ENCODE peak calls at places on chromosomes 3 and 15, in four cellular contexts. B is ovary, W is A549, A is testis. V is an unnamed sample.

GRCh38 chr3:197093871-197094270 is 64.3 kb upstream of the MELTF start:
- DNase-seq in B (no peak), W (no peak), A (no peak), V (no peak)

GRCh38 chr3:169777822-169778221 is 4.6 kb downstream of the MYNN start:
- DNase-seq in B (no peak), W (no peak), A (no peak), V (no peak)

GRCh38 chr3:23706116-23706515 is 99.6 kb upstream of the UBE2E1 start:
- DNase-seq in B (no peak), W (no peak), A (no peak), V (no peak)

GRCh38 chr3:195071916-195072820 is 198.8 kb downstream of the XXYLT1 start:
- DNase-seq in B (no peak), W (no peak), A (no peak), V (no peak)

GRCh38 chr3:69313251-69313650 is 72.6 kb downstream of the FRMD4B start:
- DNase-seq in B (no peak), W (no peak), A (no peak), V (no peak)

GRCh38 chr15:71708741-71709140 is 101.6 kb upstream of the NR2E3 start:
- DNase-seq in B (no peak), W (no peak), A (peak), V (no peak)

GRCh38 chr3:71721002-71721401 is 4.2 kb downstream of the EIF4E3 start:
- DNase-seq in B (no peak), W (no peak), A (no peak), V (no peak)

GRCh38 chr3:9158865-9159630 is 90.4 kb downstream of the SRGAP3 start:
- DNase-seq in B (no peak), W (no peak), A (no peak), V (no peak)

GRCh38 chr3:139364549-139364948 is 20.7 kb downstream of the MRPS22 start:
- DNase-seq in B (no peak), W (no peak), A (no peak), V (no peak)

GRCh38 chr3:179765396-179765795 is 112.6 kb downstream of the USP13 start:
- DNase-seq in B (no peak), W (no peak), A (no peak), V (no peak)

GRCh38 chr3:63030666-63031065 is 155.4 kb upstream of the CADPS start:
- DNase-seq in B (no peak), W (no peak), A (peak), V (no peak)

GRCh38 chr3:165892565-165892964 is 55.3 kb upstream of the BCHE start:
- DNase-seq in B (no peak), W (no peak), A (no peak), V (no peak)

GRCh38 chr3:138220242-138220641 is 33.1 kb downstream of the ARMC8 start:
- DNase-seq in B (no peak), W (no peak), A (no peak), V (no peak)

GRCh38 chr3:174431717-174432116 is 427.4 kb upstream of the NAALADL2 start:
- DNase-seq in B (no peak), W (no peak), A (no peak), V (no peak)

GRCh38 chr3:73144276-73144675 is 82.8 kb downstream of the EBLN2 start:
- DNase-seq in B (peak), W (no peak), A (no peak), V (no peak)

GRCh38 chr3:54536450-54536849 is 391.4 kb downstream of the LRTM1 start:
- DNase-seq in B (no peak), W (no peak), A (no peak), V (no peak)

GRCh38 chr3:58049143-58049785 is 41.0 kb downstream of the FLNB start:
- DNase-seq in B (peak), W (peak), A (no peak), V (peak)

GRCh38 chr15:79184465-79184892 is 93.9 kb upstream of the RASGRF1 start:
- DNase-seq in B (peak), W (peak), A (peak), V (peak)

GRCh38 chr15:59746777-59747176 is 57.7 kb upstream of the BNIP2 start:
- DNase-seq in B (no peak), W (no peak), A (no peak), V (no peak)

GRCh38 chr3:175316799-175317198 is 457.7 kb downstream of the NAALADL2 start:
- DNase-seq in B (no peak), W (no peak), A (no peak), V (no peak)

GRCh38 chr15:44340410-44340809 is 51.9 kb downstream of the GOLM2 start:
- DNase-seq in B (no peak), W (no peak), A (no peak), V (peak)

GRCh38 chr15:79874242-79874641 is 22.6 kb downstream of the MTHFS start:
- DNase-seq in B (no peak), W (no peak), A (no peak), V (peak)

GRCh38 chr15:65791335-65792129 is 561 bp downstream of the DENND4A start:
- DNase-seq in B (peak), W (peak), A (peak), V (peak)

GRCh38 chr3:126543457-126544090 is 15.2 kb downstream of the C3orf22 start:
- DNase-seq in B (no peak), W (no peak), A (peak), V (no peak)

GRCh38 chr3:71710906-71711494 is 14.2 kb downstream of the EIF4E3 start:
- DNase-seq in B (no peak), W (peak), A (no peak), V (no peak)

DNA sequence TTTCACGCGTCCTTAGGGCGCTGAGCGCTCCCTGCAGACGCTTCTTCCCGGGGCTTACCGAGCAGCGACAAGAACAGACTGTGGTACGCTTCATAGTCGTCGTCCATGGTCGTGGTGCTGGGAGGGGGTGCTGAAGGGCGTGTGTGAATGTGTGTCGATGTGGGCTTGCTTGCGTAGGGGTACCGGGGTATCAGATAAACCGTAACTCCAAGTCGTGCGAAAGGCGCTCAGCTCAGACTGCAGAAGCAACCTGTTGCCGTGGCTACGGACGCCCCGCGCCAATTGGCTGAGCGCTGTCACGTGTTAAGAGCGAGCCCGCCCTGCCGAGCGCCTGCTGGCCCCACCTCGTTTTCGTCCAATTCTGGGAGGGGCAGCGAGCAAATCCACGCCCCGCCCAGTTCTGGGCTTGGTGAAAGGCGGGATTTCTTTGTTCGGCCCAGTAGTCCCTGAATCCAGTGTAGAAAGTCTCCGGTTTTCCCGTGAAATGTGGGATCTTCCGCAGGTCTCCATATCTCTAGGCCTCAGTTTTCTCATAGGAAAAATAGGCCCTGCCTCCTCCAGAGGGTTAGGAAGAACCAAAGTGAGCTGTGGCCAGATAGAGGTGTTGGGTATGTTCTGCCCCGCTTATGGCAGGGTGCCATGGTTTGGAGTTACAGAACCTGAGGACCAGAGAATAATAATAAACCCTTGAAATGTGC is at the start of gene EFCAB12:
- DNase-seq in B (peak), W (peak), A (peak), V (peak)
- TF ChIP-seq POLR2A in B (no peak), W (no peak), A (no peak), V (peak)

GRCh38 chr15:67822537-67823370 is 2.6 kb upstream of the SKOR1 start:
- DNase-seq in B (no peak), W (peak), A (no peak), V (no peak)

GRCh38 chr15:67824900-67825879 is at the start of gene SKOR1:
- DNase-seq in B (no peak), W (peak), A (no peak), V (no peak)

GRCh38 chr15:67825880-67826716 is 789 bp downstream of the SKOR1 start:
- DNase-seq in B (no peak), W (peak), A (no peak), V (no peak)

GRCh38 chr15:67823371-67824156 is 1.7 kb upstream of the SKOR1 start:
- DNase-seq in B (no peak), W (no peak), A (no peak), V (no peak)

DNA sequence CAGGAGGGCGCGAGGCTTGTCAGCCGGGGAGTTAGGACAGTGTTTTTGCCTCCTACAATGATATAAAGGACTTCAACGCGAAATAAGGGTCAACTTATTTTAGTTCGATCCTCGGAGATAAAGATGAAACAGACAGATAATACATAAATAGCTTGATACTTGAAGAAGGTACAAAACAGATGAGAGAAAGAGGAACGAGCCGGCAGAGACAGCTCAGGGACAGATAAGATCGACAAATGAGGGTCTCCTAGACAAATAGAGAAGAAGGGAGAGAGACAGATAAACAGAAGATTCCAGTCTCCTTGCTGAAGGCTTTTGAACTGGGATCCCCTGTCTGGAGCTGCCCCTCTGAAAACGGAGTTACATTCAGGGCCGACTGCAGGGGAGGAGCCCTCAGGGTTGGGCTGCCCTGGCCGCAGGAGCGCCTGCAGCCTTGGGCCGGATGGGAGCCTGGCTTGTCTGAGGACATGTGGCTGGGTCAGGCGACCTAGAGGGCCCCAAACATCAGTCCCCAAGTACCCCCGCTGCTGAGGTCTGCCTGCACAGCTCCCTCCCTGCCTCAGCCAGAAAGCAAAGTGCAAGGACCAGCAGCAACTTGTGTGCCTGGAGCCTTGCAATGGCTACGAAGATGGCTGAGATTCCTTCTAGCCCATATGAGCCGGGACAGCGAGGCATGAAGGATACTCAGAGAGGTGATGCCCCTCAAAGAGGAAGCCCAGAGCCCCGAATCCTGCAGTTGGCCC is 981 bp upstream of the SKOR1 start:
- DNase-seq in B (no peak), W (no peak), A (no peak), V (no peak)
- H3K4me3 ChIP-seq in B (no peak), W (peak), A (no peak), V (no peak)

DNA sequence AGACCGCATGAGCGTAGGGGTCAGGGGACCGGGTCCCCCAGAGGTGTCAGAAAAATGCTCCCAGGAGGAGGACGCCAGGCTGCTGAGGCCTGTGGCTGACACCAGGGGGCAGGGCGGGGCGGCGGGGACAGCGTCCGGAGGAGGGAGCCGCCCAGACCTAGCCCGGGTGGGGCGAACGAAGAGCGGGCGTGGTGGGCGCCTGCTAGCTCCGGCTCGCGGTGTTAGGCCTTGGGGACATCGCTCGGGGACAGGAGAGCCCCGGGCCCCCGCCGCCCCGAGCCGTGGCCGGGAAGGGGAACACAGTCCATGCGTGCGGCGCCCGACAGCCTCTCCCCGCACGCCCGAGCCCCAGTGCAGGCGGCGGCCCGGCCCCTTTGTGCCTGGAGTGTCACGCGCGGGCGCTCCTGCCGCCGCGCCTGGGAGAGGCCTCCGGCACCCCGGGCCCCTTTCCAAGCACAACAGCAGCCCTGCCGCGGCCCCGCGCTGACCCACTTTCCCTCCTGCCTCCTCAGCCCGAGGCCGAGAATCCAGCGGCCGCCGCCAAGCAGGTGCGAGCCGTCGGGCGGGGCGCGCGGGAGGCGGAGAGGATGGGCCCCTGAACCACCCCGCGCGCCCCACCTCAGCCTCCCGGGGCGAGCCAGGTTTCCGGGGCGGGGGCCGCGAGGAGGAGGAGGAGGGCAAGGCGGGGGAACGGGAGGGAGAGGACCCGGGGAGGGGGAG is 111.0 kb upstream of the KLF13 start:
- DNase-seq in B (peak), W (peak), A (peak), V (peak)
- H3K27ac ChIP-seq in B (peak), W (peak), A (peak), V (peak)

GRCh38 chr3:112561693-112562529 is at the start of the genes ATG3 and SLC35A5:
- DNase-seq in B (peak), W (peak), A (peak), V (peak)
- TF ChIP-seq POLR2A in B (peak), W (peak), A (peak), V (peak)

DNA sequence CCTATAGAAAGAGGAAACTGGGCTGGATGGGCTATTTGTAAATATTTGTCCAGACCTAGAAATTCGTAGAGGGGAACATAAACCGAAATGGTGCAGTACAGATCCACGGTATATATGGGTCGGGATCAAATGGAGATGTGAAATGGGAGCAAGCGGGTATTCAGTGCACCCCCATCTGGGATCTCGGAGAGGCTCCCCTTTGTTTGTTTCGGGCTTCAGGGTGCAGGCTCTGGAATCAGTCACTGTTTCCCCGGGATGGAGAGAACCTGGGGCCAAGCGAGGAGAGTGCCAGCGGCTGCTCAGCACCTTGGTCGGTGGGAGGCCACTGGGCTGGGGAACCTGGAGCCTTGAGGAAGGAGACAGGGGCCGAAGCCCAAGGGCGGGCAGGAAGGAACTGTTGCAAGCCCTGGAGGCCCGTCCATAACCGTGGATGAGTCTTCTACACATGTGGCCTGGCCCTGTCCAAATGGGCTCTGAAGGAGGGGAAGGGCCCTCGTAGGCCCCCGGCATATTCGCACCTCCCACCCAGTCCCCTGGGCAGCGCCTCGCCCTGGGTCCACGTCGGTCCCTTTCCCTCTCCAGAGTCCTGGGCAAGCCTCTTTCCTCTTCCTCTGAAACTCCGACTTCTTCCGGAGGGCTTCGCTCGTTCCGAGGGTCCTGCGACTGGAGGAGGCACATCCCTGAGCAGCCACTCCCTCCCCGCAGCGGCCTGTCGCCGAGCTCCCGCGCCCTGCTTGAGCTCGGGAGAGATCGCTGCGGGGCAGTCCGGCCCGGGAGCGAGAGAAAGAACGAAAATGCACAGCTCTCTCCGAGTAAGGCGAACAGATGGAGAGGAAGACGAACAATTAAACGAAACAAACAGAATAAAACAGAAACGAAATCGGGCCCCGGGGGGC is 3.0 kb downstream of the ISL2 start:
- DNase-seq in B (no peak), W (no peak), A (no peak), V (no peak)
- H3K4me3 ChIP-seq in B (peak), W (no peak), A (no peak), V (no peak)

GRCh38 chr15:85616549-85616948 is 178.2 kb downstream of the KLHL25 start:
- DNase-seq in B (no peak), W (no peak), A (no peak), V (no peak)
- H3K27ac ChIP-seq in B (no peak), W (peak), A (peak), V (no peak)

DNA sequence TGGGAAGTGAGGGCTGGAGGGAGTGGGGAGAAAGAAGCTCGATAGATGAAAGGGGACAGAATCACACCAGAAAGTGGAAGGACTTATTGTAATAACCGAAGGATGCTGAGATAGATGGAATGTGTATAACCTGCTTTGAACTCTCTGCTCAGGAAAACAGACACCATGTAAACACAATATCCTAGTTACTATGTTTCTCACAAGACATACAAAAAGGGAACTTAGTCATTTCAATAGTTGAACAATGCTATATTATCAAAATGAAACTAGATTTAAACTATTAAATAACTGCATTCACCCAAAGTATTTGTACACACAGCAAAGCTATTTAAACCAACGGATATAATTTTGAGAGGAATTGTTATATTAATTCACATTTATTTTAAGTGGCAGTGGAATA is 108.3 kb upstream of the GADL1 start:
- DNase-seq in B (no peak), W (no peak), A (no peak), V (no peak)
- TF ChIP-seq POLR2A in B (no peak), W (no peak), A (no peak), V (no peak)

GRCh38 chr3:117011687-117012250 is 302.2 kb downstream of the TUSC7 start:
- DNase-seq in B (no peak), W (no peak), A (no peak), V (no peak)
- H3K4me3 ChIP-seq in B (no peak), W (no peak), A (no peak), V (no peak)

DNA sequence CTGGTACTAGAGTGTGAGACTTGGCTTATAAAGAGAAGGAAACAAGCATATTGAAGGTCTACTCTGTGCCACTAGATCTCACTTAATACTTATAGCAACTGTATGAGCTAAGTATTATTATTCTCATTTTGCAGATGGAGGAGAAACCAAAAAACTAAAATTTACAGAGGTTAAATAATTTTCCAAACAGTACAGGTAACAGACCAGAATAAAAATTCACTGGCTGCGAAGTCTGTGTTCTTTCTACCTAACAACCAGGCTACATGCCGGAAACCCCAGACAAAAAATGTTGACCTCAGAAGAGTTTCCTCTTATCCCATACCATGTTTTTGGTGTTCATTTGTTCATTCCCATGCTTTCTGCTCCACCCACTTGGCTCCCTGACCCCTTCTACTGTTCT is 46.6 kb downstream of the CMSS1 start:
- DNase-seq in B (no peak), W (no peak), A (no peak), V (no peak)
- H3K27ac ChIP-seq in B (no peak), W (no peak), A (no peak), V (no peak)

DNA sequence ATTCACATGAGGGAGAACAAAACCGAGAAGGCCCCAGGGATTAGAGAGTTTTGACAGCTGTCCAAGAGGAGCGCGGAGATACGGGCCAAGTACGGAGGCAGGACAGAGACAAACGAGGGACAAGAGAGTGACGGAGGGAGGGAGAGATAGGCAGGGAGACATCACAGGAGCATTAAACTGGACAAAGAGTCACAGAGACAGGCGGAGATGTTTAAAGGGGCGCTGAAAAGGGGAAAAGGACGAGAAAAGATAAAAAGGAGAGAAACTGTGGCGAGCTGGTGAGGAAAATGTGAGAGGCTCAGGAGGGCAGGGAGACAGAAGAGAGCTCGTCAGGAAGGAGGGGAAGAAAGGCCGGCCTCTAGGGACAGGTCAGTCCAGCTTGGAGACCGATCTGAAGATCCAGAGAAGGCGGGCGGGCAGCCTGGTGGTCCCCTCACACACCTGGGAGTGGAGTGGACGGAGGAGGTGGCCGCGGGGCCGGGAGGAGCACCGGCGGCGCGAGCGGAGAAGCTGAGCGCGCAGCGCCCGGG is 40.5 kb upstream of the ROPN1 start:
- DNase-seq in B (peak), W (no peak), A (peak), V (peak)
- TF ChIP-seq POLR2A in B (no peak), W (no peak), A (no peak), V (peak)